ENCODE peak calls at places on chromosomes 5 and 9, in ten cellular contexts. One of them, this sample, is unnamed.

GRCh38 chr5:2688586-2688985 is 62.9 kb downstream of the IRX2 start:
- DNase-seq in brain microvascular endothelial cell: no peak
- DNase-seq in psoas muscle: no peak
- DNase-seq in fibroblast of lung: no peak
- DNase-seq in GM12865: no peak
- DNase-seq in GM20000: no peak
- DNase-seq in fibroblast of mammary gland: no peak
- DNase-seq in mesothelial cell of epicardium: no peak
- DNase-seq in vagina: no peak
- DNase-seq in uterus: no peak
- DNase-seq in this sample: no peak

GRCh38 chr5:124743534-124744169 is 2.8 kb downstream of the ZNF608 start:
- DNase-seq in brain microvascular endothelial cell: no peak
- DNase-seq in psoas muscle: no peak
- DNase-seq in fibroblast of lung: no peak
- DNase-seq in GM12865: peak
- DNase-seq in GM20000: no peak
- DNase-seq in fibroblast of mammary gland: no peak
- DNase-seq in mesothelial cell of epicardium: no peak
- DNase-seq in vagina: no peak
- DNase-seq in uterus: no peak
- DNase-seq in this sample: no peak

GRCh38 chr9:127323393-127323792 is 58.8 kb downstream of the GARNL3 start:
- DNase-seq in brain microvascular endothelial cell: no peak
- DNase-seq in psoas muscle: no peak
- DNase-seq in fibroblast of lung: no peak
- DNase-seq in GM12865: no peak
- DNase-seq in GM20000: no peak
- DNase-seq in fibroblast of mammary gland: no peak
- DNase-seq in mesothelial cell of epicardium: no peak
- DNase-seq in vagina: no peak
- DNase-seq in uterus: no peak
- DNase-seq in this sample: no peak

GRCh38 chr9:69442486-69442885 is 117.5 kb downstream of the ENTREP1 start:
- DNase-seq in brain microvascular endothelial cell: no peak
- DNase-seq in psoas muscle: no peak
- DNase-seq in fibroblast of lung: no peak
- DNase-seq in GM12865: no peak
- DNase-seq in GM20000: no peak
- DNase-seq in fibroblast of mammary gland: no peak
- DNase-seq in mesothelial cell of epicardium: no peak
- DNase-seq in vagina: no peak
- DNase-seq in uterus: no peak
- DNase-seq in this sample: no peak

GRCh38 chr9:129320575-129321311 is 142.7 kb upstream of the IER5L start:
- DNase-seq in brain microvascular endothelial cell: peak
- DNase-seq in psoas muscle: peak
- DNase-seq in fibroblast of lung: peak
- DNase-seq in GM12865: peak
- DNase-seq in GM20000: peak
- DNase-seq in fibroblast of mammary gland: peak
- DNase-seq in mesothelial cell of epicardium: peak
- DNase-seq in vagina: peak
- DNase-seq in uterus: peak
- DNase-seq in this sample: no peak

GRCh38 chr5:105616599-105616998 is 2054.0 kb upstream of the NUDT12 start:
- DNase-seq in brain microvascular endothelial cell: no peak
- DNase-seq in psoas muscle: no peak
- DNase-seq in fibroblast of lung: no peak
- DNase-seq in GM12865: no peak
- DNase-seq in GM20000: no peak
- DNase-seq in fibroblast of mammary gland: no peak
- DNase-seq in mesothelial cell of epicardium: no peak
- DNase-seq in vagina: no peak
- DNase-seq in uterus: no peak
- DNase-seq in this sample: no peak

GRCh38 chr5:43357797-43358196 is 44.6 kb upstream of the HMGCS1 start:
- DNase-seq in brain microvascular endothelial cell: no peak
- DNase-seq in psoas muscle: no peak
- DNase-seq in fibroblast of lung: no peak
- DNase-seq in GM12865: no peak
- DNase-seq in GM20000: no peak
- DNase-seq in fibroblast of mammary gland: no peak
- DNase-seq in mesothelial cell of epicardium: no peak
- DNase-seq in vagina: no peak
- DNase-seq in uterus: no peak
- DNase-seq in this sample: peak

GRCh38 chr5:64977779-64978178 is 209.0 kb downstream of the CWC27 start:
- DNase-seq in brain microvascular endothelial cell: no peak
- DNase-seq in psoas muscle: no peak
- DNase-seq in fibroblast of lung: peak
- DNase-seq in GM12865: no peak
- DNase-seq in GM20000: no peak
- DNase-seq in fibroblast of mammary gland: peak
- DNase-seq in mesothelial cell of epicardium: no peak
- DNase-seq in vagina: peak
- DNase-seq in uterus: peak
- DNase-seq in this sample: no peak

GRCh38 chr9:91047529-91047928 is 245.9 kb downstream of the SYK start:
- DNase-seq in brain microvascular endothelial cell: no peak
- DNase-seq in psoas muscle: no peak
- DNase-seq in fibroblast of lung: no peak
- DNase-seq in GM12865: peak
- DNase-seq in GM20000: no peak
- DNase-seq in fibroblast of mammary gland: no peak
- DNase-seq in mesothelial cell of epicardium: no peak
- DNase-seq in vagina: no peak
- DNase-seq in uterus: no peak
- DNase-seq in this sample: no peak

GRCh38 chr5:110510146-110510545 is 216.3 kb downstream of the TMEM232 start:
- DNase-seq in brain microvascular endothelial cell: no peak
- DNase-seq in psoas muscle: no peak
- DNase-seq in fibroblast of lung: no peak
- DNase-seq in GM12865: no peak
- DNase-seq in GM20000: no peak
- DNase-seq in fibroblast of mammary gland: no peak
- DNase-seq in mesothelial cell of epicardium: no peak
- DNase-seq in vagina: no peak
- DNase-seq in uterus: no peak
- DNase-seq in this sample: no peak

DNA sequence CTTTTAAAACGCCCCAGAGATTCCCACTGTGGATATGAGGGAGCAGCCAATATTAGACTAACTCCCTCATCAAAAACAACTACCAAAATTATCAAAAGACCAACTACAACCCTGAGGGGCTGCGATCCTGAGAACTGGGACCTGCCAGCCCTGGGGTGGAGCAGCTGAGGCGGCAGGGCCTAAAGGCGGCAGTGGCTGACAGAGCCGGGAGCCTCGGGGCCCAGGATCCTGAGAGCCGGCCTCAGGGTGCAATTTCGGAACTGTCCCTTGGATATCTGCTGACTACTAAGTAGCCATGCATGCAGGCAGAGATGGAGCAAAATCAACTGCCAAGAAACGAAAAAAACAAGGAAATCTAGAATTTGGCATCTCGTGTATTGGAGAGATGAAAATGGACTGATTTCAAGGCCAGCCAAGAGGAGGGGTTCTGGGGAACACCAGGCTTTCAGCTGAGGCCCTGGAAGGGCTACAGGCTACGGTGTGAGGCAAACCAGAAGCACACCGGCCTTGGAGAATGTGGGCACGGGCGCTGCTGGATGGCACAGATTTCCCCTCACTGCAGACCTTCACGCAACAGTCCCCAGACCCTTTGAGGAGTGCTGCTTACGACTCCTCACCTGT is 63.6 kb upstream of the UBAC1 start:
- DNase-seq in brain microvascular endothelial cell: no peak
- DNase-seq in psoas muscle: peak
- DNase-seq in fibroblast of lung: no peak
- DNase-seq in GM12865: no peak
- DNase-seq in GM20000: no peak
- DNase-seq in fibroblast of mammary gland: no peak
- DNase-seq in mesothelial cell of epicardium: no peak
- DNase-seq in vagina: no peak
- DNase-seq in uterus: peak
- DNase-seq in this sample: peak
- TF ChIP-seq CTCF in brain microvascular endothelial cell: no peak
- TF ChIP-seq CTCF in psoas muscle: no peak
- TF ChIP-seq CTCF in fibroblast of lung: no peak
- TF ChIP-seq CTCF in GM12865: no peak
- TF ChIP-seq CTCF in GM20000: no peak
- TF ChIP-seq CTCF in fibroblast of mammary gland: no peak
- TF ChIP-seq CTCF in mesothelial cell of epicardium: no peak
- TF ChIP-seq CTCF in vagina: no peak
- TF ChIP-seq CTCF in uterus: no peak
- TF ChIP-seq CTCF in this sample: no peak

GRCh38 chr5:116359575-116359974 is 215.0 kb downstream of the SEMA6A start:
- DNase-seq in brain microvascular endothelial cell: no peak
- DNase-seq in psoas muscle: no peak
- DNase-seq in fibroblast of lung: no peak
- DNase-seq in GM12865: no peak
- DNase-seq in GM20000: no peak
- DNase-seq in fibroblast of mammary gland: no peak
- DNase-seq in mesothelial cell of epicardium: no peak
- DNase-seq in vagina: no peak
- DNase-seq in uterus: no peak
- DNase-seq in this sample: no peak

GRCh38 chr5:116360008-116360853 is 214.4 kb downstream of the SEMA6A start:
- DNase-seq in brain microvascular endothelial cell: no peak
- DNase-seq in psoas muscle: peak
- DNase-seq in fibroblast of lung: peak
- DNase-seq in GM12865: no peak
- DNase-seq in GM20000: no peak
- DNase-seq in fibroblast of mammary gland: peak
- DNase-seq in mesothelial cell of epicardium: no peak
- DNase-seq in vagina: no peak
- DNase-seq in uterus: peak
- DNase-seq in this sample: no peak

GRCh38 chr5:116358911-116359418 is 215.7 kb downstream of the SEMA6A start:
- DNase-seq in brain microvascular endothelial cell: no peak
- DNase-seq in psoas muscle: no peak
- DNase-seq in fibroblast of lung: no peak
- DNase-seq in GM12865: peak
- DNase-seq in GM20000: peak
- DNase-seq in fibroblast of mammary gland: no peak
- DNase-seq in mesothelial cell of epicardium: no peak
- DNase-seq in vagina: no peak
- DNase-seq in uterus: no peak
- DNase-seq in this sample: no peak

GRCh38 chr5:116361979-116362577 is 212.5 kb downstream of the SEMA6A start:
- DNase-seq in brain microvascular endothelial cell: no peak
- DNase-seq in psoas muscle: no peak
- DNase-seq in fibroblast of lung: no peak
- DNase-seq in GM12865: no peak
- DNase-seq in GM20000: no peak
- DNase-seq in fibroblast of mammary gland: no peak
- DNase-seq in mesothelial cell of epicardium: no peak
- DNase-seq in vagina: no peak
- DNase-seq in uterus: no peak
- DNase-seq in this sample: no peak

DNA sequence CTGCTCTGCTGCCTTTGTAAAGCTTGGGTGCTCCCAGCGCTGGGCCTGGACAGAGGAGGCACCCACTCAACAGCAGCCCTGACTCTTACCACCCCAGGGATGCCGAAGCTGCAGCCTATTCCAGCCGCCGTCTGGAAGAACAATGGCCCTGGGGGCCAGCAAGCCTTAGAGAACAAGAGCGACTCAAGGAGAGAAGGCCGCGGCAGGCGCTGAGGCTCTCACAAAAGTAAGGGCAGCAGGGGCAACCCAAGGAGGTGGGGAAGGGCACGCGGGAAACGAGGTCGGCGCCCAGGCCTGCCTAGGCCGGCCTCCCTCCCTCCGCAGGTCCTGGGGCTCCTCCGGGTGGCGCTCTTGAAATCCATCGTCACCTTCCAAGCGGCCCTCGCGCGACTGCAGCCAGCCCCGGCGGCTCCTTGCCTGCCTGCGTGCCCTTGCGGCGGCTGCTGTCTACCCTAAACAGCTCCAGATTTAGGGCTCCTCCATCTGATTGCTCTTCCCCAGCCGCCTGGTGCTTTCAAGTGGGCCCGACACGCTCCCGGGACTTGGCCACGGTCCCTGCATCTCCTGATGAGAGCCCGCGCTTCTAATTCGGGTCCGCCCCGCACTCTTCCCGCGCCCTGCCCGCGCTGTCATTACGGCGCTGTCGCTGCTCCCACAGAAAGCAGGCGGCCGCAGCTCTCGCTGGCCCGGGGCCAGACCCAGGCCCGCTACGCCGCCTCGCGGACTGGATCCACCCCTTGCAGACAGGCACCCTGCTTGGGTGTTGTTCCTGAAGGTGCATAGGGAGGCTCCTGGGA is 213.3 kb downstream of the SEMA6A start:
- DNase-seq in brain microvascular endothelial cell: peak
- DNase-seq in psoas muscle: peak
- DNase-seq in fibroblast of lung: peak
- DNase-seq in GM12865: no peak
- DNase-seq in GM20000: no peak
- DNase-seq in fibroblast of mammary gland: peak
- DNase-seq in mesothelial cell of epicardium: peak
- DNase-seq in vagina: no peak
- DNase-seq in uterus: peak
- DNase-seq in this sample: peak
- TF ChIP-seq CTCF in brain microvascular endothelial cell: peak
- TF ChIP-seq CTCF in psoas muscle: no peak
- TF ChIP-seq CTCF in fibroblast of lung: peak
- TF ChIP-seq CTCF in GM12865: no peak
- TF ChIP-seq CTCF in GM20000: no peak
- TF ChIP-seq CTCF in fibroblast of mammary gland: no peak
- TF ChIP-seq CTCF in mesothelial cell of epicardium: no peak
- TF ChIP-seq CTCF in vagina: no peak
- TF ChIP-seq CTCF in uterus: peak
- TF ChIP-seq CTCF in this sample: no peak

DNA sequence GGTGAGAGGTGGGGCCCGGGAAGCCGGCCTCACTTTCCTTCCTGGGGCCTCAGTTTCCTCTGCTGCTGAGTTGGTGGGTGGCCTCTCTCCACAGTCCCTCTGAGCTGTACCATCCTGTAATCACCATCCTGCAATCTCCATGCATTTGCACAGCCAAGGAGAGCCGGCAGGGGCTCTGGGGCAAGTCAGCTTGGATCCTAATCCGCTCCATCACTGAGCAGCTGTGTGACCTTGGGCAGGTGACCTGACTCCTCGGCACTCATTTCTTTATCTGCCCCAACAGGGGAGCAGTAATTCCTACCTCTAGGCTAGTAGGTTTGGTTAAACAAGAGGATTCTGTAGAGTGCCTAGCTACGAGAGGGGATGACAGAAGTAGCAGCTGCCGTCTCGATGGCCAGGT is 88.2 kb upstream of the ZNF618 start:
- DNase-seq in brain microvascular endothelial cell: no peak
- DNase-seq in psoas muscle: no peak
- DNase-seq in fibroblast of lung: no peak
- DNase-seq in GM12865: no peak
- DNase-seq in GM20000: no peak
- DNase-seq in fibroblast of mammary gland: no peak
- DNase-seq in mesothelial cell of epicardium: no peak
- DNase-seq in vagina: no peak
- DNase-seq in uterus: no peak
- DNase-seq in this sample: no peak
- TF ChIP-seq CTCF in brain microvascular endothelial cell: no peak
- TF ChIP-seq CTCF in psoas muscle: no peak
- TF ChIP-seq CTCF in fibroblast of lung: no peak
- TF ChIP-seq CTCF in GM12865: no peak
- TF ChIP-seq CTCF in GM20000: no peak
- TF ChIP-seq CTCF in fibroblast of mammary gland: no peak
- TF ChIP-seq CTCF in mesothelial cell of epicardium: no peak
- TF ChIP-seq CTCF in vagina: no peak
- TF ChIP-seq CTCF in uterus: no peak
- TF ChIP-seq CTCF in this sample: no peak

GRCh38 chr5:172868924-172869565 is 35.0 kb downstream of the ERGIC1 start:
- DNase-seq in brain microvascular endothelial cell: peak
- DNase-seq in psoas muscle: peak
- DNase-seq in fibroblast of lung: peak
- DNase-seq in GM12865: no peak
- DNase-seq in GM20000: no peak
- DNase-seq in fibroblast of mammary gland: peak
- DNase-seq in mesothelial cell of epicardium: no peak
- DNase-seq in vagina: no peak
- DNase-seq in uterus: peak
- DNase-seq in this sample: no peak
- TF ChIP-seq CTCF in brain microvascular endothelial cell: peak
- TF ChIP-seq CTCF in psoas muscle: peak
- TF ChIP-seq CTCF in fibroblast of lung: peak
- TF ChIP-seq CTCF in GM12865: no peak
- TF ChIP-seq CTCF in GM20000: no peak
- TF ChIP-seq CTCF in fibroblast of mammary gland: peak
- TF ChIP-seq CTCF in mesothelial cell of epicardium: no peak
- TF ChIP-seq CTCF in vagina: peak
- TF ChIP-seq CTCF in uterus: peak
- TF ChIP-seq CTCF in this sample: no peak

This sample was measured in glutamatergic neuron.